ENCODE peak calls at places on chromosomes 1 and 21, in four cellular contexts. H is A549, B is GM12878, N is HepG2. I is an unnamed sample.

GRCh38 chr1:227891955-227892871 is 55.5 kb downstream of the WNT9A start:
- DNase-seq in H (no peak), B (no peak), N (no peak), I (peak)

GRCh38 chr1:109721046-109721445 is 9.0 kb downstream of the GSTM5 start:
- DNase-seq in H (no peak), B (no peak), N (no peak), I (no peak)

GRCh38 chr1:13512472-13512871 is 1.3 kb downstream of the LRRC38 start:
- DNase-seq in H (no peak), B (no peak), N (no peak), I (no peak)

GRCh38 chr1:29513357-29513756 is 277.0 kb downstream of the PTPRU start:
- DNase-seq in H (peak), B (peak), N (peak), I (peak)

GRCh38 chr1:160149235-160149634 is 2.2 kb upstream of the ATP1A4 start:
- DNase-seq in H (no peak), B (no peak), N (no peak), I (no peak)

GRCh38 chr1:39917825-39918224 is 16.1 kb upstream of the MYCL start:
- DNase-seq in H (peak), B (no peak), N (no peak), I (no peak)

GRCh38 chr1:236394905-236395779 is 1.1 kb downstream of the EDARADD start:
- DNase-seq in H (peak), B (no peak), N (no peak), I (peak)

GRCh38 chr21:33909756-33910155 is 5.8 kb downstream of the ATP5PO start:
- DNase-seq in H (no peak), B (no peak), N (no peak), I (no peak)

GRCh38 chr1:184941094-184941733 is 33.1 kb downstream of the NIBAN1 start:
- DNase-seq in H (no peak), B (no peak), N (no peak), I (no peak)
- TF ChIP-seq SMC3 in H (no peak), B (no peak), N (no peak), I (no peak)

GRCh38 chr1:94617957-94618739 is 76.6 kb upstream of the F3 start:
- DNase-seq in H (no peak), B (no peak), N (peak), I (no peak)

GRCh38 chr1:94621802-94622201 is 80.2 kb upstream of the F3 start:
- DNase-seq in H (no peak), B (no peak), N (no peak), I (no peak)

GRCh38 chr1:94621392-94621791 is 79.8 kb upstream of the F3 start:
- DNase-seq in H (peak), B (no peak), N (no peak), I (peak)

GRCh38 chr1:94620345-94621031 is 78.9 kb upstream of the F3 start:
- DNase-seq in H (no peak), B (no peak), N (no peak), I (no peak)

GRCh38 chr1:94619731-94620130 is 78.2 kb upstream of the F3 start:
- DNase-seq in H (no peak), B (no peak), N (no peak), I (no peak)
- TF ChIP-seq PBX3 in H (no peak), B (no peak), N (no peak), I (no peak)

DNA sequence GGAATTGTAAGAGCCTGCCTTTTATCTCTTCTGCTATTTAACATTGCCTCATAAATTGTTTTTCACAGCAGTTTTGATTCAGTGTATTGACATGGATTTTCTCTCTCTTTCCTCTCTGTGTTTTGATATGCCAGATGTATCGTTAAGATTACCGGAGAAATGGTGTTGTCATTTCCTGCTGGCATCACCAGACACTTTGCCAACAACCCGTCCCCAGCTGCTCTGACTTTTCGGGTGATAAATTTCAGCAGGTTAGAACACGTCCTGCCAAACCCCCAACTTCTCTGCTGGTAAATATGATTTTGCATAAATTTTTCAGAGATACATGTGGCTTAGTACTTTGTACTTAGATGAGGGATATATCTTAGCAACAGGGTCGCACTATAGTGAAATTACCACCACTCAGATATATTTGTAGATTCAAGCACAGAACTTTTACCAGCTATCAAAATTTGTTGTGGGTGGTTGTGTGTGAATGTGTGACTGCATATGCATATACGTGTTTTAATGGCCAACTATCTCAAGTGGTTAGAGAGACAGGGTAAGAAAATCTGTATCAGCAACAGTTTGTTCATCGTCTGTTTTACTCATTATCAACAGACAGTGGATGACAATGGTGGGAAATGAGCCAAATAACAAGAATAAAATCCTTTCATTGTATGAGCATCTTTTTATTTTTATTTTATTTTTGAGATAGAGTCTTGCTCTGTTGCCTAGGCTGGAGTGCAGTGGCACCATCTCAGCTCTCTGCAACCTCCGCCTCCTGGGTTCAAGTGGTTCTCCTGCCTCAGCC is 22.9 kb upstream of the DYNLT5 start:
- DNase-seq in H (no peak), B (no peak), N (no peak), I (no peak)
- TF ChIP-seq SMC3 in H (no peak), B (no peak), N (no peak), I (no peak)

DNA sequence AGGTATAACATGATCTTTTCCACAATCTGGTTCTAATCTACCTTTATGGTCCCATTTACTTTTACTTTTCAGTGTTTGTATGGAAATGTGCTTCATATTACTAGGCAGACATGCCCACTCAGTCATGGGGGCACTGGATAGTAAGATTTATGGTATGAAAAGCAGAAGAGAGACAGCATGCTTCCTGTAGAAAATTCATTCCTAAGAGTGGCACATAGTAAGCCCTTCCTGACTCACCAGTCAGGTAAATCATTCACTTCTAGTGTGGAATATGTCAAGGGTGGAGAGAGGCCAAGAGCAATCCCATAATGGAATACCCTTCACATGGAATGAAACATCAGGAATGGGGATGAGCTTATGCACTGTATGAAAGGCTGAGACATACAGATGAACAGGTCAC is 49.5 kb upstream of the BCL10 start:
- DNase-seq in H (peak), B (no peak), N (peak), I (no peak)
- TF ChIP-seq PBX3 in H (peak), B (no peak), N (no peak), I (peak)